ENCODE peak calls at places on chromosome X, in nine cellular contexts. B, F, M, Y, Z, P, T, E and L are unnamed samples.

GRCh38 chrX:45352588-45352987 is 151.9 kb upstream of the DIPK2B start:
- DNase-seq in B (no peak), F (no peak), M (no peak), Y (peak), Z (no peak), P (no peak), T (no peak), E (no peak), L (no peak)

GRCh38 chrX:108439434-108439883 is at the start of gene COL4A5:
- DNase-seq in B (peak), F (peak), M (peak), Y (peak), Z (no peak), P (peak), T (peak), E (no peak), L (peak)

GRCh38 chrX:143788265-143788664 is 67.7 kb upstream of the SPANXN2 start:
- DNase-seq in B (no peak), F (no peak), M (no peak), Y (peak), Z (no peak), P (no peak), T (no peak), E (no peak), L (peak)

GRCh38 chrX:150293311-150294013 is 69.7 kb upstream of the MAMLD1 start:
- DNase-seq in B (no peak), F (no peak), M (no peak), Y (no peak), Z (no peak), P (no peak), T (no peak), E (no peak), L (no peak)

GRCh38 chrX:13750204-13750603 is 15.7 kb downstream of the OFD1 start:
- DNase-seq in B (no peak), F (no peak), M (no peak), Y (peak), Z (no peak), P (peak), T (peak), E (no peak), L (peak)

GRCh38 chrX:16993791-16994318 is 47.4 kb downstream of the REPS2 start:
- DNase-seq in B (no peak), F (no peak), M (peak), Y (no peak), Z (no peak), P (no peak), T (no peak), E (no peak), L (no peak)

GRCh38 chrX:103918050-103918449 is 44.4 kb upstream of the TMSB15B start:
- DNase-seq in B (peak), F (no peak), M (peak), Y (peak), Z (peak), P (peak), T (peak), E (peak), L (peak)

GRCh38 chrX:38870386-38870895 is 69.2 kb downstream of the MID1IP1 start:
- DNase-seq in B (no peak), F (no peak), M (no peak), Y (no peak), Z (no peak), P (no peak), T (no peak), E (no peak), L (no peak)

GRCh38 chrX:66638591-66639500 is at the start of gene EDA2R:
- DNase-seq in B (peak), F (no peak), M (peak), Y (peak), Z (peak), P (no peak), T (peak), E (peak), L (peak)

GRCh38 chrX:24659646-24660045 is 12.5 kb upstream of the PCYT1B start:
- DNase-seq in B (no peak), F (no peak), M (no peak), Y (no peak), Z (no peak), P (no peak), T (no peak), E (no peak), L (no peak)

GRCh38 chrX:1610736-1611135 is 4.1 kb upstream of the ASMT start:
- DNase-seq in B (no peak), F (no peak), M (no peak), Y (no peak), Z (no peak), P (no peak), T (no peak), E (no peak), L (no peak)

GRCh38 chrX:22538581-22538980 is 265.9 kb downstream of the CBLL2 start:
- DNase-seq in B (no peak), F (no peak), M (no peak), Y (no peak), Z (no peak), P (no peak), T (no peak), E (no peak), L (no peak)

GRCh38 chrX:66504481-66504880 is 134.4 kb downstream of the EDA2R start:
- DNase-seq in B (no peak), F (no peak), M (no peak), Y (no peak), Z (no peak), P (no peak), T (no peak), E (no peak), L (no peak)

GRCh38 chrX:13742397-13743176 is 8.0 kb downstream of the OFD1 start:
- DNase-seq in B (no peak), F (no peak), M (no peak), Y (no peak), Z (peak), P (no peak), T (no peak), E (no peak), L (no peak)

GRCh38 chrX:68114573-68115199 is 318.6 kb downstream of the OPHN1 start:
- DNase-seq in B (no peak), F (no peak), M (peak), Y (peak), Z (no peak), P (peak), T (no peak), E (no peak), L (no peak)

GRCh38 chrX:109327271-109327670 is 154.6 kb downstream of the GUCY2F start:
- DNase-seq in B (peak), F (no peak), M (no peak), Y (no peak), Z (no peak), P (no peak), T (no peak), E (no peak), L (no peak)

GRCh38 chrX:41142130-41142529 is 56.9 kb downstream of the USP9X start:
- DNase-seq in B (no peak), F (no peak), M (no peak), Y (no peak), Z (no peak), P (no peak), T (no peak), E (no peak), L (no peak)

GRCh38 chrX:38948046-38948445 is 146.8 kb downstream of the MID1IP1 start:
- DNase-seq in B (no peak), F (no peak), M (no peak), Y (no peak), Z (no peak), P (no peak), T (no peak), E (no peak), L (no peak)

GRCh38 chrX:45843518-45843917 is 642.8 kb upstream of the DIPK2B start:
- DNase-seq in B (no peak), F (no peak), M (no peak), Y (no peak), Z (no peak), P (no peak), T (peak), E (no peak), L (peak)

GRCh38 chrX:4435905-4436304 is 722.5 kb upstream of the PRKX start:
- DNase-seq in B (no peak), F (no peak), M (no peak), Y (no peak), Z (no peak), P (no peak), T (no peak), E (no peak), L (no peak)

GRCh38 chrX:42079968-42080367 is 156.6 kb upstream of the CASK start:
- DNase-seq in B (no peak), F (no peak), M (no peak), Y (peak), Z (no peak), P (no peak), T (no peak), E (no peak), L (no peak)

GRCh38 chrX:114841051-114841450 is 176.4 kb downstream of the IL13RA2 start:
- DNase-seq in B (no peak), F (no peak), M (no peak), Y (peak), Z (no peak), P (no peak), T (no peak), E (peak), L (no peak)

GRCh38 chrX:24491741-24492140 is 26.7 kb downstream of the PDK3 start:
- DNase-seq in B (no peak), F (no peak), M (no peak), Y (no peak), Z (no peak), P (no peak), T (no peak), E (no peak), L (no peak)